ENCODE peak calls at places on chromosomes 16 and 17, in six cellular contexts. S is A549, L is HepG2, E is HEK293T, D is GM12878, X is K562. I is an unnamed sample.

GRCh38 chr17:65198653-65199382 is 61.6 kb downstream of the RGS9 start:
- DNase-seq in D (peak), E (peak), L (peak), X (peak), S (peak), I (peak)

GRCh38 chr16:82108774-82109173 is 61.2 kb downstream of the MPHOSPH6 start:
- DNase-seq in X (no peak), D (no peak), S (no peak), L (no peak), E (no peak), I (no peak)

GRCh38 chr17:45672301-45672700 is 111.8 kb upstream of the CRHR1 start:
- DNase-seq in S (no peak), X (peak), E (no peak), L (no peak), D (no peak), I (no peak)

GRCh38 chr16:58306327-58306726 is 11.5 kb upstream of the PRSS54 start:
- DNase-seq in L (peak), E (no peak), S (peak), D (no peak), X (no peak), I (peak)

GRCh38 chr17:61235821-61236197 is 163.8 kb upstream of the TBX2 start:
- DNase-seq in X (no peak), L (peak), E (peak), D (no peak), S (no peak), I (peak)

GRCh38 chr16:50309527-50310307 is 43.4 kb downstream of the ADCY7 start:
- DNase-seq in L (peak), X (no peak), S (no peak), D (no peak), E (no peak), I (no peak)

GRCh38 chr17:79933863-79934652 is 94.8 kb upstream of the CBX4 start:
- DNase-seq in S (peak), D (no peak), X (no peak), E (no peak), L (no peak), I (peak)

GRCh38 chr17:75271955-75272847 is 1.2 kb upstream of the MIF4GD start:
- DNase-seq in X (peak), L (no peak), D (no peak), S (peak), E (no peak), I (peak)

GRCh38 chr16:53433930-53434435 is 288 bp upstream of the RBL2 start:
- DNase-seq in L (peak), D (no peak), E (peak), S (no peak), X (no peak), I (peak)

GRCh38 chr17:4968916-4969550 is 1.4 kb upstream of the SPAG7 start:
- DNase-seq in S (peak), X (no peak), E (no peak), L (no peak), D (no peak), I (peak)

GRCh38 chr17:9052921-9053320 is 31.6 kb downstream of the NTN1 start:
- DNase-seq in S (no peak), L (no peak), X (no peak), D (no peak), E (no peak), I (no peak)

GRCh38 chr17:31610301-31610910 is 218.9 kb downstream of the RAB11FIP4 start:
- DNase-seq in D (no peak), E (no peak), X (no peak), S (no peak), L (no peak), I (no peak)

GRCh38 chr16:83878838-83879237 is 20.1 kb upstream of the MLYCD start:
- DNase-seq in L (peak), S (peak), E (no peak), D (no peak), X (no peak), I (peak)

GRCh38 chr16:84735846-84736586 is 36.2 kb downstream of the USP10 start:
- DNase-seq in S (no peak), D (no peak), L (peak), E (no peak), X (no peak), I (no peak)

GRCh38 chr16:30656974-30657865 is 1.0 kb upstream of the FBRS start:
- DNase-seq in X (no peak), E (no peak), L (no peak), S (no peak), D (no peak), I (no peak)

GRCh38 chr16:22646948-22647556 is 136.4 kb downstream of the NPIPB5 start:
- DNase-seq in D (no peak), X (no peak), E (no peak), S (no peak), L (no peak), I (no peak)

GRCh38 chr17:38750044-38750311 is 1.8 kb upstream of the PCGF2 start:
- DNase-seq in E (no peak), D (no peak), S (no peak), L (no peak), X (no peak), I (no peak)

GRCh38 chr17:50079334-50080095 is 15.6 kb upstream of the PDK2 start:
- DNase-seq in E (peak), D (no peak), L (peak), S (peak), X (peak), I (no peak)

GRCh38 chr16:3509470-3509928 is 8.7 kb downstream of the CLUAP1 start:
- DNase-seq in E (no peak), S (no peak), L (no peak), X (no peak), D (peak), I (no peak)

GRCh38 chr17:17540935-17541639 is 44.9 kb upstream of the RASD1 start:
- DNase-seq in S (no peak), D (no peak), E (no peak), X (no peak), L (no peak), I (no peak)

GRCh38 chr16:14284930-14285541 is 213.9 kb downstream of the MRTFB start:
- DNase-seq in E (peak), S (peak), X (no peak), D (no peak), L (peak), I (no peak)

GRCh38 chr16:8751481-8752311 is 45.7 kb downstream of the TMEM186 start:
- DNase-seq in E (no peak), S (peak), L (peak), X (no peak), D (no peak), I (peak)

GRCh38 chr17:4230142-4230541 is 33.6 kb downstream of the ANKFY1 start:
- DNase-seq in X (no peak), E (no peak), L (no peak), S (peak), D (no peak), I (peak)

GRCh38 chr17:28182559-28182958 is 136.4 kb upstream of the TMEM97 start:
- DNase-seq in X (no peak), S (no peak), D (no peak), L (no peak), E (no peak), I (no peak)

GRCh38 chr17:20063665-20064648 is 54.8 kb downstream of the SPECC1 start:
- DNase-seq in D (peak), S (peak), L (no peak), X (no peak), E (no peak), I (peak)

GRCh38 chr17:35536664-35537160 is 766 bp downstream of the SLFN12L start:
- DNase-seq in X (no peak), L (no peak), D (no peak), E (no peak), S (no peak), I (no peak)

GRCh38 chr17:78174870-78175642 is 6.7 kb downstream of the SYNGR2 start:
- DNase-seq in E (no peak), X (no peak), D (no peak), L (no peak), S (no peak), I (no peak)

GRCh38 chr17:43857141-43857540 is 10.2 kb downstream of the CD300LG start:
- DNase-seq in X (no peak), D (no peak), L (no peak), E (no peak), S (no peak), I (no peak)

GRCh38 chr17:13728751-13729150 is 127.0 kb upstream of the HS3ST3A1 start:
- DNase-seq in S (no peak), X (no peak), D (no peak), E (no peak), L (no peak), I (peak)

GRCh38 chr17:56325561-56325960 is 172.3 kb downstream of the ANKFN1 start:
- DNase-seq in X (no peak), L (no peak), D (no peak), S (no peak), E (no peak), I (no peak)

GRCh38 chr17:77723909-77724875 is 234.3 kb upstream of the TNRC6C start:
- DNase-seq in E (no peak), L (no peak), X (no peak), D (peak), S (no peak), I (no peak)

GRCh38 chr17:55641559-55642160 is 81.0 kb downstream of the TMEM100 start:
- DNase-seq in X (peak), L (peak), D (no peak), S (peak), E (peak), I (peak)

GRCh38 chr16:87149051-87149450 is 168.1 kb downstream of the C16orf95 start:
- DNase-seq in S (no peak), X (no peak), L (no peak), E (no peak), D (no peak), I (peak)

DNA sequence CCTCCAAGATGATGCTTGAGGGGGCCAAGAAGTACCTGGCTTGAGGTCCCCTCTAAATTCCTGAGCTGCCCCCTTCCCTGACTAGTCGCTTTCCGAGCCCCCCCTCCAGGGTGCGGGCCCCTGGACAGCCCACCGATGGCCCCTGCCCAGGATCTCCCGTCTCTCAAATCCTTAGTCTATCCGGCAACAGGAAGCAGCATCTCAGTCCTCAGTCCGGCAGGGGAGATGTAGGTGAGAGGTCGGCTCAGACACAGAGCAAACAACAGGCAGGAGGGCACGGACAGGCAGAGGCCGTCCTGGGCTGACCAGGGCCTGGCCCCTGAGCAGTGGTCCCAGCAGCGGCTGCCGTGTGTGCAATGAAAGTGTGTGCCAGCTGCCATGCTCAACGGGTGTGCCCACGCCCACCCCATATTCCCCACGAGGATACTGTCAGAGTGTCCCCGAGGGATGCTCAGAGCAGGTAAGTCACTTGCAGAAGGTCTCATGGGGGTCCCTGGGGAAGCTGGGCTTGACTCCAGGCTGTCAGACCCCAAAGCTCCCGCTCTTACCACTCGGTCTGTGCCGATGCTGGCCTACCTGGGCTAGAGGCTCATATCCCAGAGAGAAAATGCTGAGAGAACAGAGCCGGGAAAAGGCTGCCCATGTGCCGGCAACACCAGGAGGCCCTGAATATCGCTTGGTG is 7.2 kb downstream of the SLC43A2 start:
- DNase-seq in E (no peak), S (no peak), X (no peak), L (peak), D (no peak), I (no peak)
- TF ChIP-seq BHLHE40 in E (no peak), S (no peak), X (no peak), L (no peak), D (no peak), I (no peak)

GRCh38 chr16:48352648-48353347 is 32.4 kb downstream of the SIAH1 start:
- DNase-seq in L (no peak), E (no peak), X (no peak), S (no peak), D (no peak), I (no peak)

GRCh38 chr16:48350716-48351115 is 34.5 kb downstream of the SIAH1 start:
- DNase-seq in L (no peak), S (no peak), D (no peak), X (no peak), E (no peak), I (no peak)

GRCh38 chr16:48347191-48347860 is 37.9 kb downstream of the SIAH1 start:
- DNase-seq in L (no peak), X (no peak), S (no peak), E (no peak), D (no peak), I (no peak)

GRCh38 chr16:48353565-48354163 is 31.5 kb downstream of the SIAH1 start:
- DNase-seq in L (peak), D (peak), X (peak), S (peak), E (peak), I (peak)

GRCh38 chr16:48347980-48348379 is 37.2 kb downstream of the SIAH1 start:
- DNase-seq in D (no peak), S (no peak), L (no peak), X (no peak), E (no peak), I (no peak)
- TF ChIP-seq BHLHE40 in D (no peak), S (no peak), L (no peak), X (no peak), E (no peak), I (no peak)

DNA sequence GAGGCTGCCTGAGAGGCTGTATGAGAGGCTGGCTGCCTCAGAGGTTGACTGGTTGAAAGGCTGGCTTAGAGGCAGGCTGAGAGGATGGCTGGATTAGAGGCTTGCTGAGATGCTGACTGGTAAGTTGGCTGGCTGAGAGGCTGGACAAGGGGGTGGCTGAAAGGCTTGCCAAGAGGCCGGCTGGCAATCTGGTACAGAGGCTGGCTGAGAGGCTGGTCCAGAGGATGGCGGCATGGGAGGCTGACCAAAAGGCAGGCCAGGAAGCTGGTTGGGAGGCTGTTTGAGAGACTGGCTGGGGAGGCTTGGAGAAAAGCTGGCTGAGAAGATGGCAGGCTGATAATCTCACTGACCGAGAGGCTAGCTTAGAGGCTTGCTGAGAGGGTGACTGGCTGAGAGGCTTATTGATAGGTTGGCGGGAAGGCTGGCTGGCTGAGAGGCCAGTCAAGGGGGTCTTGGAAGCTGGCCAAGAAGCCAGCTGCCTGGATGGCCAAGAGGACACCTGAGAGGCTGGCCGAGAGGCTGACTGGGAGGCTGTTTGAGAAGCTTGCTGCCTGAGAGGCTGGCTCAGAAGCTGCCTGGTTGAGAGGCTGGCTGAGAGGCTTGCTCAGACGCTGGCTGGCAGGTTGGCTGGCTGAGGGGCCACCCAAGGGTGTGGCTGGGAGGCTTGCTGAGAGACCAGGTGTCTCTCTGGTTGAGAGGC is 34.2 kb upstream of the ACSM2B start:
- DNase-seq in X (no peak), S (no peak), L (peak), D (no peak), E (no peak), I (no peak)
- TF ChIP-seq BHLHE40 in X (no peak), S (no peak), L (no peak), D (no peak), E (no peak), I (no peak)

GRCh38 chr17:41215681-41216080 is 10.8 kb upstream of the KRTAP9-2 start:
- DNase-seq in E (no peak), S (no peak), L (no peak), X (no peak), D (no peak), I (no peak)

GRCh38 chr17:41212524-41213169 is 13.8 kb upstream of the KRTAP9-2 start:
- DNase-seq in E (no peak), D (no peak), S (peak), X (no peak), L (no peak), I (no peak)

DNA sequence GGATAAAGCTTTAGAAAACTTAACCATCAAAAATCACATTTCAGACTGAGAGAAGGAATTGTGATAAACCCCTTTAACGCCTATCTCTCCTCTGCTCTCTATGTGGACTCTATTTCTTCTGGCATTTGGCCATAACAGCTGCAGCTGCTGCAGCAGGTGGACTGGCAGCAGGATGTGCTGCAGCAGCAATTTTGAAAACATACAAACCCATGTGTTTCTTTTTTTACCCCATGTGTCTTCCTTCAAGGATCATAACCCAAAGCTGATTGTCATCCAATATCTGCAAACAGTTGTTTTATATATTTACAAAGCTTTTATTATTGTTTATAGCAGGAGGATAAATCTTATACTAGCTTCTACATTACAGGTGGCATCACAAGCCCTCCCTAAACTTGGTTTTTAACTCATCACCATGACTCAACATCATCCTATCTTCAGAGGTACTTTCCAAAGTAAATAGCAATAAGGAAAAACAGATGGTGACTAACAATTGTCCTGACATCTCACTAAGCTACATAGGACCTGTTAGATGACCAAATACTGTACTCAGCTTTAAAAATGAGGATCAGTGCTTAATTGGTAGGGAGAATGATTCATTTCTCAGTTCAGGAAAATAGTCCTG is 14.5 kb upstream of the KRTAP9-2 start:
- DNase-seq in S (peak), X (no peak), L (no peak), D (no peak), E (no peak), I (peak)
- TF ChIP-seq BHLHE40 in S (no peak), X (no peak), L (no peak), D (no peak), E (no peak), I (no peak)

GRCh38 chr16:11181889-11182279 is 74.1 kb downstream of the SOCS1 start:
- DNase-seq in E (no peak), D (peak), L (no peak), X (no peak), S (no peak), I (peak)
- TF ChIP-seq BHLHE40 in E (no peak), D (peak), L (no peak), X (no peak), S (no peak), I (peak)

GRCh38 chr16:66690106-66690847 is 6.3 kb downstream of the CMTM4 start:
- DNase-seq in D (no peak), X (no peak), E (no peak), S (no peak), L (peak), I (no peak)

GRCh38 chr16:66689282-66689681 is 7.3 kb downstream of the CMTM4 start:
- DNase-seq in L (no peak), E (no peak), D (no peak), X (no peak), S (no peak), I (no peak)

GRCh38 chr16:66693088-66693487 is 3.5 kb downstream of the CMTM4 start:
- DNase-seq in S (no peak), E (no peak), X (no peak), D (no peak), L (no peak), I (no peak)

GRCh38 chr16:66691234-66691633 is 5.3 kb downstream of the CMTM4 start:
- DNase-seq in E (no peak), D (no peak), L (no peak), X (no peak), S (no peak), I (no peak)

DNA sequence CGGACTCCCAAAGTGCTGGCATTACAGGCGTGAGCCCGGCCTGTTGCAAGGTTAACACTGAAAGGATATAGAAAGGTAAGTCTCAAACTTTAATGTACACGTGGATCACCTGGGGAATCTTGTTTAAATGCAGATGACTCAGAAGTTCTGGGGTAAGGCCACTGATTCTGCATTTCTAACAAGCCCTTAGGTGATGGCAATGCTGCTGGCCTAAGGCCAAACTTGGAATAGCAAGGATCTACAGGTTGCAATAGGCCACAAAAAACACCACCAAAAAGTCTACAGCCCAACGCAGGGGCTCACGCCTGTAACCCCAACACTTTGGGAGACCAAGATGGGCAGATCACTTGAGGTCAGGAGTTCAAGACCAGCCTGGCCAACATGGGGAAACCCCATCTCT is 4.2 kb downstream of the CMTM4 start:
- DNase-seq in E (no peak), D (no peak), L (no peak), X (no peak), S (no peak), I (no peak)
- TF ChIP-seq BHLHE40 in E (no peak), D (no peak), L (no peak), X (no peak), S (no peak), I (no peak)

GRCh38 chr17:58447039-58447975 is 30.0 kb upstream of the RNF43 start:
- DNase-seq in E (peak), L (peak), X (peak), S (peak), D (peak), I (peak)

DNA sequence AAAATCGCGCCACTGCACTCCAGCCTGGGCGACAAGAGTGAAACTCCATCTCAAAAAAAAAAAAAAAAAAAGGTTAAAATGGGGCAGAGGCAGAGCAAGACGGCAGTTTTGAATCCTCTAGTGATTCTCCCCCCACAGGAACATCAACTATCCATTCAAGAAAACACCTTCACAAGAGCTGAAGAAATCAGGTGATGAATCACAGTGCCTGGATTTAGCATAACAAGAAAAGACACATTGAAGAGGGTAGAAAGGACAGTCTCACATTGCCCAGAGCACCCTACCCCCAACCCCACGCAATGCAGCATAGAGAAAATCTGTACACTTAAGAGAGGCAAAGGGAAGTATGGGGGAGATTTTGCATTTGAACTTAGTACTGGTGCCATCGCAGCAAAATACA is 28.8 kb upstream of the RNF43 start:
- DNase-seq in E (no peak), S (no peak), D (no peak), X (no peak), L (no peak), I (no peak)
- TF ChIP-seq BHLHE40 in E (no peak), S (no peak), D (no peak), X (no peak), L (no peak), I (no peak)

I was measured in IMR-90.